ENCODE peak calls at places on chromosome 18, in six cellular contexts. A is AG09309; M is iris pigment epithelial cell; Q is activated naive CD8-positive, alpha-beta T cell treated with anti-CD3 and anti-CD28 coated beads for 36 hours; E is ACHN; R is NCI-H460. V is an unnamed sample.

GRCh38 chr18:79942786-79943607 is 8.5 kb downstream of the SLC66A2 start:
- DNase-seq in R (no peak), E (no peak), A (no peak), M (no peak), Q (no peak), V (no peak)

GRCh38 chr18:8262221-8262620 is 347.0 kb upstream of the RAB12 start:
- DNase-seq in A (no peak), E (no peak), R (no peak), Q (no peak), M (no peak), V (no peak)

GRCh38 chr18:43893001-43893637 is 615.8 kb upstream of the SYT4 start:
- DNase-seq in R (peak), M (peak), Q (no peak), A (peak), E (peak), V (peak)

GRCh38 chr18:7567487-7568425 is 640 bp downstream of the PTPRM start:
- DNase-seq in A (no peak), Q (peak), R (no peak), M (peak), E (peak), V (peak)

GRCh38 chr18:55018602-55019001 is 59.3 kb upstream of the CCDC68 start:
- DNase-seq in M (peak), R (peak), Q (no peak), E (peak), A (peak), V (peak)

GRCh38 chr18:54679318-54680149 is 88.5 kb downstream of the DYNAP start:
- DNase-seq in M (peak), A (peak), E (peak), Q (no peak), R (peak), V (peak)

GRCh38 chr18:35355140-35355618 is 11.0 kb upstream of the ZNF24 start:
- DNase-seq in A (no peak), E (peak), R (peak), Q (peak), M (peak), V (peak)

GRCh38 chr18:23365602-23366001 is 87.5 kb upstream of the RIOK3 start:
- DNase-seq in R (no peak), E (no peak), A (peak), Q (no peak), M (peak), V (no peak)

GRCh38 chr18:59743561-59743960 is 46.3 kb upstream of the CCBE1 start:
- DNase-seq in R (no peak), A (no peak), M (peak), Q (no peak), E (no peak), V (no peak)

GRCh38 chr18:55314031-55314430 is 274.0 kb downstream of the TCF4 start:
- DNase-seq in Q (no peak), A (no peak), M (no peak), R (no peak), E (no peak), V (no peak)

GRCh38 chr18:811192-812122 is 585 bp downstream of the YES1 start:
- DNase-seq in A (no peak), Q (no peak), E (peak), R (peak), M (peak), V (no peak)

GRCh38 chr18:13629841-13630747 is 96.3 kb downstream of the FAM210A start:
- DNase-seq in E (peak), Q (peak), M (peak), A (no peak), R (peak), V (peak)

GRCh38 chr18:3998698-3999333 is 456.3 kb downstream of the DLGAP1 start:
- DNase-seq in R (peak), M (peak), A (peak), Q (no peak), E (peak), V (peak)

GRCh38 chr18:68944330-68944729 is 146.4 kb downstream of the CCDC102B start:
- DNase-seq in R (no peak), E (no peak), A (no peak), M (no peak), Q (no peak), V (no peak)

GRCh38 chr18:58221060-58221725 is 177.2 kb downstream of the NEDD4L start:
- DNase-seq in M (peak), Q (no peak), E (peak), R (peak), A (no peak), V (peak)

GRCh38 chr18:59380706-59381105 is 21.6 kb upstream of the LMAN1 start:
- DNase-seq in R (no peak), M (no peak), A (no peak), Q (no peak), E (no peak), V (no peak)

GRCh38 chr18:3281456-3282400 is 19.8 kb downstream of the MYL12B start:
- DNase-seq in Q (no peak), R (peak), M (peak), E (peak), A (no peak), V (peak)

GRCh38 chr18:3046216-3046808 is 33.4 kb upstream of the LPIN2 start:
- DNase-seq in M (no peak), A (no peak), E (no peak), R (no peak), Q (no peak), V (no peak)

GRCh38 chr18:50022985-50023384 is 172.0 kb downstream of the MYO5B start:
- DNase-seq in Q (no peak), R (no peak), A (no peak), M (no peak), E (no peak), V (no peak)

GRCh38 chr18:3703732-3704176 is 253.8 kb downstream of the TGIF1 start:
- DNase-seq in E (no peak), M (peak), Q (peak), R (peak), A (peak), V (peak)

GRCh38 chr18:74679006-74679678 is 81.5 kb downstream of the ZNF407 start:
- DNase-seq in R (no peak), A (no peak), Q (no peak), E (no peak), M (no peak), V (no peak)

GRCh38 chr18:44818148-44818547 is 137.5 kb downstream of the SETBP1 start:
- DNase-seq in E (no peak), M (no peak), Q (no peak), R (no peak), A (no peak), V (no peak)

GRCh38 chr18:59067873-59068272 is 71.8 kb upstream of the SEC11C start:
- DNase-seq in A (no peak), M (peak), E (peak), Q (no peak), R (no peak), V (no peak)

GRCh38 chr18:27144672-27145071 is 40.4 kb downstream of the CHST9 start:
- DNase-seq in M (no peak), Q (no peak), E (no peak), A (no peak), R (no peak), V (no peak)

GRCh38 chr18:4251873-4252272 is 203.2 kb downstream of the DLGAP1 start:
- DNase-seq in E (no peak), A (no peak), R (no peak), Q (no peak), M (no peak), V (no peak)

GRCh38 chr18:74797577-74798151 is 200.0 kb downstream of the ZNF407 start:
- DNase-seq in Q (no peak), E (no peak), M (peak), R (no peak), A (no peak), V (no peak)

GRCh38 chr18:40179647-40180175 is 1775.3 kb upstream of the PIK3C3 start:
- DNase-seq in E (no peak), M (peak), Q (no peak), R (no peak), A (no peak), V (no peak)

GRCh38 chr18:32333781-32334180 is 136.9 kb downstream of the GAREM1 start:
- DNase-seq in A (no peak), Q (no peak), E (no peak), R (no peak), M (no peak), V (no peak)

GRCh38 chr18:69948919-69949537 is 1.4 kb upstream of the CD226 start:
- DNase-seq in Q (peak), R (peak), M (no peak), E (no peak), A (no peak), V (no peak)

GRCh38 chr18:41075212-41075611 is 879.8 kb upstream of the PIK3C3 start:
- DNase-seq in M (peak), E (no peak), R (no peak), Q (no peak), A (no peak), V (peak)

GRCh38 chr18:76721207-76721996 is 101.0 kb upstream of the ZNF236 start:
- DNase-seq in M (no peak), E (no peak), R (no peak), Q (peak), A (no peak), V (no peak)

GRCh38 chr18:3481696-3482210 is 31.8 kb downstream of the TGIF1 start:
- DNase-seq in R (peak), A (no peak), M (peak), E (peak), Q (no peak), V (no peak)

GRCh38 chr18:31563778-31564177 is 27.9 kb upstream of the TTR start:
- DNase-seq in M (no peak), Q (no peak), E (peak), A (no peak), R (no peak), V (no peak)

GRCh38 chr18:10099539-10100140 is 185.8 kb downstream of the VAPA start:
- DNase-seq in M (no peak), A (no peak), R (no peak), Q (no peak), E (no peak), V (no peak)

GRCh38 chr18:21117385-21118135 is 5.9 kb upstream of the ROCK1 start:
- DNase-seq in A (peak), Q (no peak), M (peak), E (no peak), R (no peak), V (peak)

GRCh38 chr18:46482831-46483230 is 174.2 kb downstream of the LOXHD1 start:
- DNase-seq in A (no peak), Q (no peak), R (no peak), E (no peak), M (no peak), V (no peak)